ENCODE peak calls at places on chromosomes 6 and 20, in nine cellular contexts. U is AG08395; D is lung microvascular endothelial cell; L is GM13977; H is CD8-positive, alpha-beta T cell; Z is MCF 10A; J is stimulated activated CD8-positive, alpha-beta memory T cell treated with anti-CD3 and anti-CD28 coated beads, Interleukin-4, amount 100 ng/mL, for 1 hour; V is effector CD4-positive, alpha-beta T cell; C is EL. I is an unnamed sample.

GRCh38 chr6:32152414-32153251 is 894 bp upstream of the PRRT1 start:
- DNase-seq in U (no peak), D (no peak), L (no peak), H (no peak), Z (no peak), J (no peak), V (no peak), C (peak; percentile 60), I (peak; percentile 26)

GRCh38 chr6:134510920-134511319 is 193.0 kb upstream of the SGK1 start:
- DNase-seq in U (no peak), D (peak; percentile 81), L (no peak), H (no peak), Z (no peak), J (no peak), V (no peak), C (no peak), I (no peak)

GRCh38 chr20:5822569-5822968 is 72.4 kb downstream of the SHLD1 start:
- DNase-seq in U (no peak), D (peak; percentile 51), L (no peak), H (no peak), Z (no peak), J (no peak), V (no peak), C (no peak), I (no peak)

GRCh38 chr6:105882833-105883232 is 203.3 kb upstream of the PRDM1 start:
- DNase-seq in U (no peak), D (no peak), L (no peak), H (no peak), Z (no peak), J (no peak), V (no peak), C (peak; percentile 32), I (no peak)

GRCh38 chr20:57786304-57786942 is 76.6 kb upstream of the PMEPA1 start:
- DNase-seq in U (no peak), D (no peak), L (no peak), H (no peak), Z (no peak), J (no peak), V (no peak), C (no peak), I (no peak)

GRCh38 chr6:13795041-13795748 is 19.2 kb downstream of the MCUR1 start:
- DNase-seq in U (peak; percentile 80), D (peak; percentile 76), L (peak; percentile 75), H (peak; percentile 78), Z (peak; percentile 87), J (peak; percentile 70), V (peak; percentile 79), C (peak; percentile 80), I (peak; percentile 81)

GRCh38 chr6:7505196-7505699 is 36.2 kb upstream of the DSP start:
- DNase-seq in U (peak; percentile 69), D (peak; percentile 17), L (no peak), H (no peak), Z (peak; percentile 99), J (no peak), V (no peak), C (peak; percentile 81), I (peak; percentile 75)

GRCh38 chr6:51765230-51765629 is 322.2 kb downstream of the PKHD1 start:
- DNase-seq in U (no peak), D (no peak), L (no peak), H (no peak), Z (no peak), J (no peak), V (no peak), C (no peak), I (no peak)

GRCh38 chr20:30175681-30176080 is 1081.8 kb upstream of the DEFB115 start:
- DNase-seq in U (no peak), D (no peak), L (no peak), H (no peak), Z (no peak), J (no peak), V (no peak), C (no peak), I (no peak)

GRCh38 chr6:119326291-119327005 is 23.1 kb downstream of the MAN1A1 start:
- DNase-seq in U (no peak), D (no peak), L (no peak), H (no peak), Z (no peak), J (no peak), V (no peak), C (no peak), I (no peak)

GRCh38 chr6:168159503-168159902 is 80.5 kb upstream of the FRMD1 start:
- DNase-seq in U (no peak), D (no peak), L (no peak), H (no peak), Z (no peak), J (no peak), V (no peak), C (no peak), I (no peak)

GRCh38 chr6:109743739-109744138 is 52.6 kb downstream of the FIG4 start:
- DNase-seq in U (peak; percentile 81), D (peak; percentile 88), L (no peak), H (no peak), Z (peak; percentile 37), J (no peak), V (no peak), C (peak; percentile 82), I (peak; percentile 55)

I was measured in GM03348.